ENCODE peak calls at places on chromosomes 7 and 10, in six cellular contexts. One of them, this sample, is unnamed.

GRCh38 chr7:29764227-29764626 is 42.1 kb upstream of the WIPF3 start:
- DNase-seq in activated CD4-positive, alpha-beta T cell treated with anti-CD3 and anti-CD28 coated beads for 24 hours: no peak
- DNase-seq in adrenal gland: no peak
- DNase-seq in CD8-positive, alpha-beta T cell: no peak
- DNase-seq in glutamatergic neuron: no peak
- DNase-seq in smooth muscle cell of the brain vasculature: no peak
- DNase-seq in this sample: peak; percentile 8

GRCh38 chr10:92149261-92149660 is 141.6 kb downstream of the CPEB3 start:
- DNase-seq in activated CD4-positive, alpha-beta T cell treated with anti-CD3 and anti-CD28 coated beads for 24 hours: no peak
- DNase-seq in adrenal gland: no peak
- DNase-seq in CD8-positive, alpha-beta T cell: no peak
- DNase-seq in glutamatergic neuron: no peak
- DNase-seq in smooth muscle cell of the brain vasculature: no peak
- DNase-seq in this sample: no peak

GRCh38 chr10:44334091-44334490 is 50.8 kb downstream of the CXCL12 start:
- DNase-seq in activated CD4-positive, alpha-beta T cell treated with anti-CD3 and anti-CD28 coated beads for 24 hours: no peak
- DNase-seq in adrenal gland: no peak
- DNase-seq in CD8-positive, alpha-beta T cell: peak; percentile 25
- DNase-seq in glutamatergic neuron: no peak
- DNase-seq in smooth muscle cell of the brain vasculature: no peak
- DNase-seq in this sample: no peak

GRCh38 chr10:118689070-118689858 is 65.5 kb downstream of the CACUL1 start:
- DNase-seq in activated CD4-positive, alpha-beta T cell treated with anti-CD3 and anti-CD28 coated beads for 24 hours: no peak
- DNase-seq in adrenal gland: no peak
- DNase-seq in CD8-positive, alpha-beta T cell: no peak
- DNase-seq in glutamatergic neuron: no peak
- DNase-seq in smooth muscle cell of the brain vasculature: no peak
- DNase-seq in this sample: no peak

GRCh38 chr7:114402866-114403635 is 11.6 kb upstream of the FOXP2 start:
- DNase-seq in activated CD4-positive, alpha-beta T cell treated with anti-CD3 and anti-CD28 coated beads for 24 hours: no peak
- DNase-seq in adrenal gland: no peak
- DNase-seq in CD8-positive, alpha-beta T cell: no peak
- DNase-seq in glutamatergic neuron: no peak
- DNase-seq in smooth muscle cell of the brain vasculature: no peak
- DNase-seq in this sample: no peak

GRCh38 chr10:79065091-79065551 is 3.6 kb upstream of the ZMIZ1 start:
- DNase-seq in activated CD4-positive, alpha-beta T cell treated with anti-CD3 and anti-CD28 coated beads for 24 hours: no peak
- DNase-seq in adrenal gland: no peak
- DNase-seq in CD8-positive, alpha-beta T cell: no peak
- DNase-seq in glutamatergic neuron: no peak
- DNase-seq in smooth muscle cell of the brain vasculature: no peak
- DNase-seq in this sample: no peak

GRCh38 chr7:897086-897485 is 20.7 kb downstream of the GET4 start:
- DNase-seq in activated CD4-positive, alpha-beta T cell treated with anti-CD3 and anti-CD28 coated beads for 24 hours: no peak
- DNase-seq in adrenal gland: no peak
- DNase-seq in CD8-positive, alpha-beta T cell: no peak
- DNase-seq in glutamatergic neuron: no peak
- DNase-seq in smooth muscle cell of the brain vasculature: no peak
- DNase-seq in this sample: no peak

GRCh38 chr7:71363627-71364026 is 231.7 kb downstream of the GALNT17 start:
- DNase-seq in activated CD4-positive, alpha-beta T cell treated with anti-CD3 and anti-CD28 coated beads for 24 hours: no peak
- DNase-seq in adrenal gland: no peak
- DNase-seq in CD8-positive, alpha-beta T cell: no peak
- DNase-seq in glutamatergic neuron: no peak
- DNase-seq in smooth muscle cell of the brain vasculature: no peak
- DNase-seq in this sample: no peak

GRCh38 chr7:70790215-70791073 is 341.5 kb upstream of the GALNT17 start:
- DNase-seq in activated CD4-positive, alpha-beta T cell treated with anti-CD3 and anti-CD28 coated beads for 24 hours: no peak
- DNase-seq in adrenal gland: no peak
- DNase-seq in CD8-positive, alpha-beta T cell: no peak
- DNase-seq in glutamatergic neuron: no peak
- DNase-seq in smooth muscle cell of the brain vasculature: no peak
- DNase-seq in this sample: no peak

GRCh38 chr7:46512901-46513431 is 591.9 kb upstream of the IGFBP3 start:
- DNase-seq in activated CD4-positive, alpha-beta T cell treated with anti-CD3 and anti-CD28 coated beads for 24 hours: no peak
- DNase-seq in adrenal gland: no peak
- DNase-seq in CD8-positive, alpha-beta T cell: no peak
- DNase-seq in glutamatergic neuron: no peak
- DNase-seq in smooth muscle cell of the brain vasculature: no peak
- DNase-seq in this sample: no peak

GRCh38 chr7:8141070-8141469 is 120.9 kb downstream of the ICA1 start:
- DNase-seq in activated CD4-positive, alpha-beta T cell treated with anti-CD3 and anti-CD28 coated beads for 24 hours: no peak
- DNase-seq in adrenal gland: no peak
- DNase-seq in CD8-positive, alpha-beta T cell: no peak
- DNase-seq in glutamatergic neuron: no peak
- DNase-seq in smooth muscle cell of the brain vasculature: no peak
- DNase-seq in this sample: no peak

GRCh38 chr10:47454294-47455058 is 29.4 kb downstream of the ANXA8 start:
- DNase-seq in activated CD4-positive, alpha-beta T cell treated with anti-CD3 and anti-CD28 coated beads for 24 hours: no peak
- DNase-seq in adrenal gland: no peak
- DNase-seq in CD8-positive, alpha-beta T cell: no peak
- DNase-seq in glutamatergic neuron: no peak
- DNase-seq in smooth muscle cell of the brain vasculature: no peak
- DNase-seq in this sample: no peak

GRCh38 chr10:88157981-88158465 is 294.6 kb downstream of the PTEN start:
- DNase-seq in activated CD4-positive, alpha-beta T cell treated with anti-CD3 and anti-CD28 coated beads for 24 hours: no peak
- DNase-seq in adrenal gland: peak; percentile 22
- DNase-seq in CD8-positive, alpha-beta T cell: no peak
- DNase-seq in glutamatergic neuron: no peak
- DNase-seq in smooth muscle cell of the brain vasculature: no peak
- DNase-seq in this sample: no peak